ENCODE peak calls at places on chromosomes 3 and 15, in nine cellular contexts. H is IMR-90, Q is heart right ventricle, I is suprapubic skin, E is coronary artery, B is GM23248, Z is Panc1, S is heart left ventricle, W is uterus. N is an unnamed sample.

GRCh38 chr3:155701882-155702465 is 42.9 kb downstream of the PLCH1 start:
- DNase-seq in H (peak; percentile 58), Q (no peak), I (no peak), E (no peak), B (peak; percentile 76), Z (no peak), S (no peak), W (no peak), N (peak; percentile 42)

GRCh38 chr3:154971341-154971740 is 108.8 kb upstream of the MME start:
- DNase-seq in H (peak; percentile 17), Q (no peak), I (no peak), E (no peak), B (peak; percentile 70), Z (no peak), S (no peak), W (no peak), N (no peak)

GRCh38 chr15:51757463-51757862 is 6.1 kb downstream of the TMOD2 start:
- DNase-seq in H (no peak), Q (no peak), I (no peak), E (no peak), B (no peak), Z (no peak), S (no peak), W (no peak), N (no peak)

GRCh38 chr3:178603735-178604134 is 67.5 kb downstream of the KCNMB2 start:
- DNase-seq in H (no peak), Q (no peak), I (no peak), E (no peak), B (no peak), Z (no peak), S (no peak), W (no peak), N (no peak)

GRCh38 chr15:27970661-27971392 is 128.3 kb downstream of the OCA2 start:
- DNase-seq in H (no peak), Q (no peak), I (no peak), E (peak; percentile 24), B (no peak), Z (no peak), S (no peak), W (no peak), N (no peak)

GRCh38 chr15:90184119-90184785 is 16.9 kb upstream of the SEMA4B start:
- DNase-seq in H (no peak), Q (peak; percentile 76), I (peak; percentile 70), E (peak; percentile 93), B (peak; percentile 74), Z (no peak), S (peak; percentile 71), W (peak; percentile 79), N (peak; percentile 56)

GRCh38 chr15:57681011-57681410 is 25.5 kb upstream of the POLR2M start:
- DNase-seq in H (no peak), Q (no peak), I (no peak), E (no peak), B (no peak), Z (no peak), S (no peak), W (no peak), N (no peak)

GRCh38 chr15:36632196-36632595 is 52.8 kb downstream of the CDIN1 start:
- DNase-seq in H (peak; percentile 75), Q (no peak), I (no peak), E (no peak), B (peak; percentile 78), Z (no peak), S (no peak), W (no peak), N (peak; percentile 76)

GRCh38 chr3:160035757-160036156 is 47.1 kb downstream of the IL12A start:
- DNase-seq in H (no peak), Q (no peak), I (no peak), E (no peak), B (peak; percentile 20), Z (no peak), S (no peak), W (no peak), N (no peak)

GRCh38 chr3:197352382-197352781 is 54.0 kb upstream of the DLG1 start:
- DNase-seq in H (peak; percentile 69), Q (peak; percentile 70), I (no peak), E (no peak), B (peak; percentile 92), Z (no peak), S (peak; percentile 83), W (peak; percentile 76), N (peak; percentile 63)

GRCh38 chr3:43615133-43615532 is 6.7 kb downstream of the ANO10 start:
- DNase-seq in H (no peak), Q (no peak), I (no peak), E (no peak), B (no peak), Z (no peak), S (no peak), W (no peak), N (no peak)

GRCh38 chr15:62362144-62362543 is 197.1 kb upstream of the C2CD4B start:
- DNase-seq in H (no peak), Q (no peak), I (no peak), E (no peak), B (no peak), Z (no peak), S (no peak), W (no peak), N (no peak)

GRCh38 chr15:40160689-40161688 is at the start of gene BUB1B:
- DNase-seq in H (peak; percentile 87), Q (peak; percentile 89), I (peak; percentile 94), E (peak; percentile 86), B (peak; percentile 97), Z (peak; percentile 90), S (peak; percentile 92), W (peak; percentile 92), N (peak; percentile 91)
- H3K27ac ChIP-seq in H (peak within 1 kb of the TSS; percentile 52), Q (no peak within 1 kb of the TSS), I (no peak within 1 kb of the TSS), E (no peak within 1 kb of the TSS), B (no peak within 1 kb of the TSS), Z (peak within 1 kb of the TSS; percentile 88), S (no peak within 1 kb of the TSS), W (no peak within 1 kb of the TSS), N (peak within 1 kb of the TSS; percentile 59)

DNA sequence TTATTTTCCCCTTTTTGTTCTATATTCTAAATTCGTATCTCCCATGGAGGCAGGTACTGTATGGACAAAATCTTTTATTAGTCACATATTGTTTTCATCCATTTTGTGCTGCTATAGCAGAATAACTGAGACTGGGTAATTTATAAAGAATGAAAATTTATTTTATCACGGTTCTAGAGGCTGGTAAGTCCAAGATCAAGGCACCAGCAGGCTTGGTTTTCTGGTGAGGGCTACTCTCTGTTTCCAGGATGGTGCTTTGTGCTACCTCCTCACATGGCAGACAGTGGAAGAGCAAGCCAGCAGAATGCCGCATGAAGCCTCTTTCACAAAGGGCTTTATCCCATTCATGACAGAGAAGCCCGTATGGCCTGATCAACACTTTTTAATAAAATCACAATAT is 421.9 kb upstream of the TPRG1 start:
- DNase-seq in H (no peak), Q (no peak), I (no peak), E (no peak), B (no peak), Z (no peak), S (no peak), W (no peak), N (no peak)
- H3K27ac ChIP-seq in H (no peak overlapping the region), Q (no peak overlapping the region), I (no peak overlapping the region), E (no peak overlapping the region), B (no peak overlapping the region), Z (no peak overlapping the region), S (no peak overlapping the region), W (no peak overlapping the region), N (no peak overlapping the region)

GRCh38 chr3:46280105-46280797 is 38.0 kb downstream of the CCR3 start:
- DNase-seq in H (peak; percentile 30), Q (no peak), I (no peak), E (no peak), B (peak; percentile 51), Z (no peak), S (no peak), W (no peak), N (peak; percentile 44)

GRCh38 chr3:46278816-46279672 is 36.8 kb downstream of the CCR3 start:
- DNase-seq in H (no peak), Q (no peak), I (no peak), E (no peak), B (no peak), Z (no peak), S (no peak), W (no peak), N (no peak)

GRCh38 chr3:46282041-46282440 is 39.8 kb downstream of the CCR3 start:
- DNase-seq in H (no peak), Q (no peak), I (no peak), E (no peak), B (no peak), Z (no peak), S (no peak), W (no peak), N (no peak)

GRCh38 chr3:46276497-46277099 is 34.3 kb downstream of the CCR3 start:
- DNase-seq in H (no peak), Q (peak; percentile 61), I (peak; percentile 73), E (no peak), B (peak; percentile 9), Z (peak; percentile 17), S (peak; percentile 59), W (peak; percentile 26), N (no peak)

GRCh38 chr3:46277476-46277875 is 35.2 kb downstream of the CCR3 start:
- DNase-seq in H (no peak), Q (no peak), I (no peak), E (no peak), B (no peak), Z (no peak), S (no peak), W (no peak), N (no peak)
- H3K27ac ChIP-seq in H (no peak overlapping the region), Q (no peak overlapping the region), I (no peak overlapping the region), E (no peak overlapping the region), B (no peak overlapping the region), Z (no peak overlapping the region), S (no peak overlapping the region), W (no peak overlapping the region), N (no peak overlapping the region)

DNA sequence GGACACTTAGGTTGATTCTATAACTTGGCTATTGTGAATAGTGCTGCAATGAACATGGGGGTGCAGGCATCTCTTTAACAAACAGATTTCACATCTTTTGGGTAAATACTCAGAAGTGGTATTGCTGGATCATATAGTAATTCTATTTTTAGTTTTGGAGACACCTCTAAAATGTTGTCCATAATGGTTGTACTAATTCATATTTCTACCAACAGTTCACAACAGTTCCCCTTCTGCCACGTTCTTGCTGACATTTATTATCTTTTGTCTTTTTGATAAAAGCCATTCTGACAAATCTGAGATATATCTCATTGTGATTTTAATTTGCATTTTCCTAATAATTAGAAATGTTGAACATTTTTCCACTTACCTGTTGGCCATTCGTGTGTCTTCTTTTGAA is 19.5 kb downstream of the CX3CR1 start:
- DNase-seq in H (no peak), Q (no peak), I (no peak), E (no peak), B (no peak), Z (no peak), S (no peak), W (no peak), N (no peak)
- H3K27ac ChIP-seq in H (no peak overlapping the region), Q (no peak overlapping the region), I (no peak overlapping the region), E (no peak overlapping the region), B (peak overlapping the region; percentile 29), Z (no peak overlapping the region), S (no peak overlapping the region), W (peak overlapping the region; percentile 31), N (no peak overlapping the region)